ENCODE peak calls at places on chromosomes 7 and 10, in five cellular contexts. Q is SJSA1; S is small intestine; M is CD4-positive, alpha-beta memory T cell; E is ovary. W is an unnamed sample. For H3K4me1, the result is how much of the 10 kb centered on the place peaks cover.

GRCh38 chr10:70493660-70494234 is 15.2 kb downstream of the PALD1 start:
- DNase-seq in Q (no peak), S (no peak), E (no peak), M (no peak), W (no peak)

GRCh38 chr7:4612237-4612636 is 69.9 kb upstream of the FOXK1 start:
- DNase-seq in S (no peak), M (no peak), Q (no peak), E (no peak), W (no peak)

GRCh38 chr10:53023411-53023810 is 250.8 kb upstream of the MBL2 start:
- DNase-seq in E (no peak), M (no peak), S (no peak), Q (no peak), W (no peak)

GRCh38 chr7:2079332-2080068 is 153.2 kb downstream of the MAD1L1 start:
- DNase-seq in Q (no peak), S (peak), M (no peak), E (no peak), W (no peak)

GRCh38 chr10:26486985-26487850 is 49.1 kb downstream of the APBB1IP start:
- DNase-seq in S (peak), M (peak), Q (peak), E (no peak), W (peak)

GRCh38 chr7:74568658-74569057 is 88.9 kb upstream of the GTF2I start:
- DNase-seq in Q (no peak), M (no peak), E (no peak), S (no peak), W (peak)

GRCh38 chr7:33250421-33250827 is 121.1 kb downstream of the BBS9 start:
- DNase-seq in S (no peak), M (no peak), E (no peak), Q (no peak), W (no peak)

GRCh38 chr10:103238506-103239252 is 7.0 kb upstream of the RPEL1 start:
- DNase-seq in Q (peak), S (peak), E (no peak), M (no peak), W (peak)

GRCh38 chr7:78792624-78793023 is 660.8 kb downstream of the MAGI2 start:
- DNase-seq in E (no peak), Q (no peak), M (no peak), S (no peak), W (no peak)

GRCh38 chr7:107999814-108000560 is 3.0 kb downstream of the LAMB1 start:
- DNase-seq in E (no peak), Q (peak), M (no peak), S (no peak), W (no peak)

GRCh38 chr7:29877196-29877595 is 70.9 kb downstream of the WIPF3 start:
- DNase-seq in S (no peak), E (no peak), M (no peak), Q (no peak), W (no peak)

GRCh38 chr10:5692476-5693358 is 8.1 kb downstream of the TASOR2 start:
- DNase-seq in M (peak), E (peak), Q (no peak), S (peak), W (no peak)

GRCh38 chr10:49302088-49302487 is 3.1 kb downstream of the C10orf71 start:
- DNase-seq in M (no peak), Q (no peak), S (no peak), E (no peak), W (no peak)

GRCh38 chr10:8042864-8043568 is 11.5 kb upstream of the GATA3 start:
- DNase-seq in Q (no peak), S (no peak), E (no peak), M (no peak), W (no peak)

GRCh38 chr10:123021517-123021916 is 12.7 kb downstream of the ACADSB start:
- DNase-seq in S (peak), E (no peak), Q (no peak), M (no peak), W (no peak)

GRCh38 chr10:70584941-70585544 is 17.5 kb downstream of the PRF1 start:
- DNase-seq in E (no peak), Q (no peak), S (no peak), M (no peak), W (no peak)

GRCh38 chr7:112080974-112081373 is 125.2 kb downstream of the DOCK4 start:
- DNase-seq in Q (peak), E (no peak), S (no peak), M (no peak), W (no peak)

GRCh38 chr7:81173766-81174281 is 255.0 kb upstream of the SEMA3C start:
- DNase-seq in S (no peak), M (no peak), E (no peak), Q (peak), W (no peak)

GRCh38 chr10:43671659-43672555 is 23.2 kb upstream of the ZNF32 start:
- DNase-seq in E (peak), M (peak), Q (peak), S (peak), W (peak)

GRCh38 chr10:101031128-101031795 is at the start of the genes PDZD7 and SFXN3:
- DNase-seq in Q (peak), E (peak), M (peak), S (peak), W (peak)

GRCh38 chr10:71228875-71229720 is 16.7 kb downstream of the UNC5B start:
- DNase-seq in M (no peak), E (peak), Q (no peak), S (no peak), W (no peak)

GRCh38 chr7:64959072-64959747 is 31.6 kb downstream of the ZNF117 start:
- DNase-seq in Q (no peak), E (no peak), M (no peak), S (no peak), W (no peak)

GRCh38 chr7:51274001-51274400 is 42.6 kb downstream of the COBL start:
- DNase-seq in E (no peak), S (no peak), M (no peak), Q (no peak), W (no peak)

GRCh38 chr7:130356760-130357611 is 12.4 kb downstream of the CPA5 start:
- DNase-seq in E (peak), S (peak), M (no peak), Q (peak), W (peak)

GRCh38 chr7:76383089-76383944 is 24.5 kb upstream of the YWHAG start:
- DNase-seq in S (no peak), E (no peak), M (no peak), Q (no peak), W (no peak)

GRCh38 chr10:126373982-126374381 is 14.3 kb downstream of the ADAM12 start:
- DNase-seq in M (no peak), E (no peak), S (no peak), Q (no peak), W (no peak)

GRCh38 chr10:97003151-97003803 is 171.2 kb downstream of the LCOR start:
- DNase-seq in S (no peak), Q (no peak), E (no peak), M (no peak), W (no peak)

GRCh38 chr10:4501306-4501705 is 324.7 kb upstream of the AKR1E2 start:
- DNase-seq in Q (no peak), S (peak), M (no peak), E (no peak), W (no peak)

GRCh38 chr7:142867398-142868187 is 12.7 kb downstream of the EPHB6 start:
- DNase-seq in E (no peak), M (no peak), S (no peak), Q (no peak), W (no peak)

GRCh38 chr7:112101083-112101846 is 104.9 kb downstream of the DOCK4 start:
- DNase-seq in Q (no peak), S (no peak), M (no peak), E (no peak), W (no peak)

GRCh38 chr10:24894728-24895127 is 57.7 kb downstream of the PRTFDC1 start:
- DNase-seq in M (peak), S (no peak), E (no peak), Q (no peak), W (no peak)

GRCh38 chr10:100894033-100894432 is 18.7 kb upstream of the SLF2 start:
- DNase-seq in S (peak), M (no peak), E (no peak), Q (no peak), W (no peak)

GRCh38 chr7:107579881-107580715 is at the start of gene BCAP29:
- DNase-seq in S (peak), Q (peak), M (peak), E (peak), W (peak)

GRCh38 chr7:144908943-144909556 is 73.2 kb upstream of the TPK1 start:
- DNase-seq in M (no peak), E (no peak), Q (no peak), S (peak), W (no peak)

GRCh38 chr7:340200-340937 is 50.4 kb downstream of the FOXL3 start:
- DNase-seq in S (peak), E (no peak), M (no peak), Q (no peak), W (no peak)

GRCh38 chr10:96672491-96673175 is 47.7 kb downstream of the PIK3AP1 start:
- DNase-seq in S (no peak), Q (no peak), M (no peak), E (no peak), W (no peak)

GRCh38 chr7:124152859-124153692 is 120.2 kb upstream of the TMEM229A start:
- DNase-seq in S (peak), M (no peak), E (no peak), Q (peak), W (no peak)

GRCh38 chr10:129744134-129744895 is 219.8 kb downstream of the EBF3 start:
- DNase-seq in Q (no peak), S (no peak), M (no peak), E (no peak), W (no peak)

GRCh38 chr7:7808156-7808555 is 89.7 kb upstream of the RPA3 start:
- DNase-seq in M (no peak), S (no peak), E (no peak), Q (peak), W (no peak)

DNA sequence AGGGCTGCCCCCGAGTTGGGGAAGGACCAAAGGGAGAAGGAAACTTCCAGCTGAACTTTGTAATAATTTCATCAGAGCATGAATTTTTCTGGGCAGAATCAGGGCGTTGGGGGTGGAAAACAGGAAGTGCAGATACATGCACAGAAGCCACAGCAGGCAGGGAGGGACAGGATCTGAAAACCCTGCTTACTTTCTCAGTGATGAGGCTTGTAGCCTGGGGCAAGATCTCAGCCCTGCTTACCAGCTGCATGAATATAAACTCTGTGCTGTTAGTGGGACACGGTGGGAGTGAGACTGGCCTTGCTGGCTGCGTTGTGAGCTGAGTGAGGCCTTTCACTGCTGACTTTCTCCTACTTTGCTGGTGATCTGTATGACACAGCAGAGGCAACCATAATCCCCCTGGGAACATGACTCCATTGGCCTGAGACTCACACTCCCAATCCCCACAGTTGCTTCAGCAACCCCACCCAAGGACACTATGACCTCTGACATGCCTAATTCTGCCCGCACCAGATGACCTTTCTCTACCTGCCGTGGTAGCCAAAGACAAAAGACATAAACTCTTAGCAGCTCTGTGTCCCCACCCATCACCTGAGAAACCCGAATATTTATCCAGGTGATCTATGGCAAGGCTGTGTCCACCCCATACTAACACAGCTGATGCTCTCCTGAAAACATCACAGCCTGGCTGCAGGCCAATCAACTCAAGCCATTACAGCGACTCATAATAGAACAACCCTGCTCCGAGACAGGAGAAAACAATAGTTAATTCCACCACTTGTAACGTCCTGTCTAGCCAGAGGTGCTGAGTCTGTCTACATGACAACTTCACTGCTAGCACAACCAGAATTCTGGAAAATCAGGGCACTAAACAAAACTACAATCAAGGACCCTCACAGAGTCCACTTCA is 190.7 kb upstream of the CHRM2 start:
- DNase-seq in S (no peak), Q (peak), E (no peak), M (no peak), W (no peak)
- H3K4me1 ChIP-seq in S (under half), Q (under half), E (under half), M (under half), W (under half)

GRCh38 chr7:116355423-116355765 is 144.1 kb upstream of the CAV2 start:
- DNase-seq in Q (no peak), E (no peak), M (no peak), S (no peak), W (no peak)
- H3K4me1 ChIP-seq in Q (half or more), E (under half), M (under half), S (under half), W (under half)

GRCh38 chr10:59878915-59879314 is 27.4 kb downstream of the CCDC6 start:
- DNase-seq in M (no peak), E (no peak), S (no peak), Q (no peak), W (no peak)

GRCh38 chr10:59879363-59879935 is 26.9 kb downstream of the CCDC6 start:
- DNase-seq in S (no peak), M (no peak), E (no peak), Q (no peak), W (no peak)

GRCh38 chr10:59880976-59881510 is 25.3 kb downstream of the CCDC6 start:
- DNase-seq in E (no peak), Q (no peak), M (peak), S (no peak), W (no peak)

GRCh38 chr10:59880019-59880717 is 26.2 kb downstream of the CCDC6 start:
- DNase-seq in S (no peak), M (no peak), Q (no peak), E (no peak), W (no peak)

DNA sequence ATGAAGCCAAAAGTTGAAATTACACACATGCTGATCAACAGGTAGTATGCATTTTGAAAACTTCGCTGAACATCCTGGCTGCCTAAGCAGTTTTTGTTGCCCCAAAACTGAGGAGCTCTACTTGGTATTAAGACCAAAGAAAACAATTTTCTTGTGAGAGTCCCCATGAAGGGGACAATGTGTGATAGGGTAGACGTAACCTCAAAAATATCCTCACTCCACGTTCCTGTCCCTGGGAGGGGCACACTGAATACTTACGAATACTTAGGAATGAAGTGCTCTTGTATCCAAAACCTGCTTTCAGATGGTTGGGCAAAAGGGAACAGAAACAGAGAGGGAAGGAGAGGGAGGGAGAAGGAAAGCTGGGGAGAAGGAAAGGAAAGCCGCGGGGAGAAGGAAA is 24.7 kb downstream of the CCDC6 start:
- DNase-seq in M (no peak), Q (no peak), E (no peak), S (no peak), W (no peak)
- H3K4me1 ChIP-seq in M (half or more), Q (under half), E (under half), S (under half), W (under half)

DNA sequence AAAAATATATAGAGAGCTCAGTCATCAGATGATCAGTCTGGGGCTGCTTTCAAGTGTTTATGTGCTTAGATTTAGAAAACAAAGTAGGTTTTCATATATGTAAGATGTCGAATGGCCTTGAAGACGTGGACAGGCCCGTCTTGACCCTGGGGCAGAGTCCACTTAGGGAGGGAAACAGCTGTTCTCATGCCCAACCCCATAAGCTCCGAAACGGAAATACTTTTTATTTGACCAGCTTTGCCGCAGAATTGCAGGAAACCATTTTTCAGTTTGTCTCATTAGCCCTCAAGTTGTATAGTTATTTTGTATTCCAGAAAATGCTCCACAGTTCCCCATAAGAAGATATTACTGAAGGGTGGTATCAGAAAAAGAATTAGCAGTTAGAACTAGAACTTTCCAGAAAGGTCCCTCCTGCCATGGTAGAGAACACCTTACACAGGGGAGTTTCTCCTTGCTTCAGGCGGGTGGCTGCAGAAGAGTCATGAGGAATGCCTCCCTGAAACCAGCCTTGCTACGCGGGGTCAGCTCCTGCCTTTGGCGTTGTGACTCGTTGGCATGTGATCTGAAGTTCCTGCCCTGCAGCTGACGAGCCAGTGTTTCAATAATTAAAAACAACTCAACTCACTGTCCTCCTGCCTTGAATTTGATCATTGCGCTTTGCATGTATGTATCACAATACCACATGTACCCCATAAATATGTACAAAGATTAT is 192.7 kb downstream of the CELF2 start:
- DNase-seq in S (peak), M (no peak), E (no peak), Q (no peak), W (no peak)
- H3K4me1 ChIP-seq in S (under half), M (half or more), E (under half), Q (under half), W (under half)

GRCh38 chr10:32048282-32048681 is 7.9 kb downstream of the KIF5B start:
- DNase-seq in E (no peak), S (no peak), M (no peak), Q (no peak), W (no peak)
- H3K4me1 ChIP-seq in E (under half), S (under half), M (half or more), Q (under half), W (half or more)

GRCh38 chr7:106065560-106066500 is 46.3 kb downstream of the SYPL1 start:
- DNase-seq in E (no peak), M (no peak), Q (peak), S (peak), W (no peak)
- H3K4me1 ChIP-seq in E (under half), M (under half), Q (under half), S (under half), W (under half)